ENCODE peak calls at places on chromosome 13, in eight cellular contexts. H is HCT116, V is AG09319, L is heart left ventricle, Z is GM23338, G is stomach, O is psoas muscle, C is transverse colon. K is an unnamed sample.

GRCh38 chr13:34943675-34944634 is 1.9 kb downstream of the NBEA start:
- DNase-seq in Z (no peak), H (no peak), L (no peak), O (no peak), V (no peak), C (no peak), G (no peak), K (no peak)

GRCh38 chr13:95677564-95678386 is 836 bp downstream of the DNAJC3 start:
- DNase-seq in V (no peak), L (no peak), G (no peak), O (no peak), Z (peak), H (no peak), C (peak), K (no peak)

GRCh38 chr13:107075576-107075975 is 507.6 kb upstream of the ARGLU1 start:
- DNase-seq in G (no peak), H (no peak), Z (no peak), O (no peak), V (no peak), L (no peak), C (no peak), K (no peak)

GRCh38 chr13:50845211-50845610 is 1.7 kb upstream of the DLEU7 start:
- DNase-seq in H (no peak), G (no peak), V (no peak), Z (no peak), O (no peak), C (no peak), L (no peak), K (no peak)

GRCh38 chr13:93262729-93263128 is 36.1 kb downstream of the GPC6 start:
- DNase-seq in C (no peak), O (no peak), H (no peak), Z (no peak), L (no peak), V (no peak), G (no peak), K (no peak)

GRCh38 chr13:41568990-41569387 is 111.6 kb downstream of the RGCC start:
- DNase-seq in C (no peak), O (no peak), H (no peak), V (no peak), Z (no peak), G (no peak), L (no peak), K (no peak)

GRCh38 chr13:86087241-86087640 is 288.0 kb upstream of the SLITRK6 start:
- DNase-seq in V (no peak), L (no peak), G (no peak), H (no peak), Z (no peak), O (no peak), C (no peak), K (no peak)

GRCh38 chr13:33686772-33687480 is 131.0 kb upstream of the RFC3 start:
- DNase-seq in G (no peak), L (no peak), C (no peak), Z (no peak), V (no peak), O (no peak), H (no peak), K (no peak)

GRCh38 chr13:46288570-46289259 is 77.0 kb downstream of the LRRC63 start:
- DNase-seq in H (peak), O (no peak), V (no peak), L (no peak), Z (peak), G (no peak), C (no peak), K (no peak)

GRCh38 chr13:112618501-112618900 is 30.5 kb upstream of the TUBGCP3 start:
- DNase-seq in O (no peak), C (no peak), G (no peak), Z (no peak), L (no peak), V (no peak), H (no peak), K (no peak)

DNA sequence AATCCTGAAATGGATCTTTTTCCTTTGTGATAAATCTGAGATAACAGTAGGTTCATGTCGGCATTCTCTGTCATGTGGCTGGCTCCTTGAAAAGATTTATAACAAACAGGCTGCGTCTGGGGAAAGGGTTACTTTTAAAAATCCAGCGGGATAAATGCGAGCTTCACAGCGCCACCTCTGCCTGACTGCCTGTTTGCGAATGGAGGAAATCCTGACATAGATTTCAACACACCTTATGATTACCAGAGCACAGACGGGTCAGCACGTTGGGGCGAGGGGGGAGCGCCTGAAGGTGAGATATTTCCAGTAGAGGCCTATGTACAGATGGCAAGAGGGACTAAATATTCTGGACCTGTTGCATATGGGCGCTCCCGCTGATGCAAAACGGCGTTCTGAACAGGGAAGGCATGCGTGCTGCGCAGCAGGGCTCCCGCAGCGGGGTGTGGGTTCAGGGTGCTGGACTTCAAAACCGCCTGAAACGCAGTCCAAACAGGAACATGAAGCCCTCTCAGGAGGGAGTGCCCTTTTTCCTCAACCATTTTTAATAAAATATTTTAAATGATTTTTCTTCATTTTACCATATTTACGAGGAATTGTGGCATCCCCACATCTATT is 445.3 kb upstream of the SGCG start:
- DNase-seq in H (no peak), V (no peak), G (no peak), C (no peak), Z (peak), O (no peak), L (no peak), K (no peak)
- TF ChIP-seq CTCF in H (peak), V (no peak), G (no peak), C (no peak), Z (peak), O (no peak), L (peak), K (no peak)

DNA sequence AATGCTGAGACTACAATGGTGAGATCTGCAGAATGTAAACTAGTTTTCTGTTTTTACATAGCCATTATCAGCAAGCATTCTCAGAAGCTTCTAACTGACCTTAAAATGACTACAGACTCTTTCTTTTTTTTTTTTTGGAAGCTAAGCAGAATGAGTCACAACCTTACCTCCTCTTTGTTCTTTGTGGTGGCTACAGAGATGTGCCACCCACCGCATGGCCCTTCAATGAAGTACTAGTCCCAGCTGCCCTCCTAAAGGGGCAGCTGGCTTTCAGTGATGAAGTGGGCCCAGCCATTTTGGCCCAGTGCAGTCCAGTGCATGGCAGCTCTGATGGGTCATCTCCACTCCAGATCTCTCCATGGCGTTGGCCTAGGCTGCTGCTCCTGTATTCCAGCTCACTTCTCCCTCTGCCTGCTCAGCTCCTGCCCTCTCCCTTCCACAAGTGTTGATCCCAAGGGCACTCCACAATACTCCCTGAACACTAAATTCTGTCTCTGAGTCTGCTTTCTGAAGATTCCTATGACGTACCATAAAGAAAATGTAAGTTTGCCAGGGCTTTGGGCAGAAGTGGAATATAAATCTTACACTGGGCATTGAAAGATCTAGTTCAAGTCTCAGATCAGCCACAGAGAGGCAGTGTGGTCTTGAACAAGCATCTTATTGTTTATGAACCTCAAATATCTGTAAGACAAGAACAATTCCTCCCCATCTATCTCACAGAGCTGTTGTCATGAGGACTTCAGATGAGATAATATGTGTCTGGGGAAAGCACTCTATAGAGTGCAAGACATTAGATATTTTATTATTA is 85.6 kb downstream of the RXFP2 start:
- DNase-seq in G (no peak), O (no peak), V (no peak), Z (no peak), H (no peak), L (no peak), C (no peak), K (no peak)
- TF ChIP-seq CTCF in G (no peak), O (peak), V (peak), Z (peak), H (no peak), L (peak), C (no peak), K (peak)

DNA sequence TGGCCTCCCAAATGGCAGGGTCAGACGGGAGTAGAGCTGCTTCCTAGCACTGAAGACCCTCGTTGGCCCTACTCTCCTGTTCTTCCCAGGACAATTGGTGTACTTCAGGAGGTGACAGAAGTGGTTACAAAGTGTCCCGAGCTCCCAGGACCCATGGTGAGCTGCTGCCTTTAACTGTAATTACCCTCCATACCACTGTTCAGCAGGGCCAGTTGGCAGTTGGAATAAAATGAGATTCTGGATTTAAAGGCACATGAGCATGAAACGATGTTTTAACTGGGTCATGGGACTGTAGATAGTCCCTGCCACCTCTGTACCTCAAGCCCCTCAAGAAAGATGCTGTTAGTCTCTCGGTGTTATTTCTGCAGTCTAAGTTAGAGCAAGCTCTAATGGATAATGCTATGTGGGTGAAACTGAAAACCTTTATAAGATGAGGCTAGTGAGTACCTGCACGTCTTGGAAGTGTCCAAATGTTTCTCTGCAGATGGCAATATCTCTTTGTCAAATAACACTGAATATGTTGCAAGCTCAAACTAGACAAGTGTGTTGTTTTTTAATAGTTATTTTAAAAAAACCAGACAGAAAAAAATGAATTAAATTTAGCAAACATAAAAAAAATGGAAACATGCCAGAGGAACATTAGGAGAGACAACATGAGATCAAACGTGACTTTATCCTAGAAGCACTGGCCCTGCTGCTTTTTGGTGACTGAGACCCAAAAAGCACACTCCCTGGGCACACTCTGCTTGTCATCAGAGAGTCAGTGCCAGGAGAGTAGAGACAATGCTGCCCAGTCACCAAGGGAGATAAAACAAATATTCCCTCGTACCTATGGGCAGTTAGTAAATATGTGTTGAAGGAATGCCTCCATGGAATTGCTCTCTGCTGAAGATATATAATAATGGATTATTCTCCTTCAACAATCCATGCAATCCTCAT is 266.3 kb downstream of the LMO7 start:
- DNase-seq in O (no peak), C (no peak), H (no peak), G (no peak), V (no peak), L (no peak), Z (no peak), K (no peak)
- TF ChIP-seq CTCF in O (no peak), C (no peak), H (no peak), G (no peak), V (no peak), L (no peak), Z (no peak), K (no peak)

DNA sequence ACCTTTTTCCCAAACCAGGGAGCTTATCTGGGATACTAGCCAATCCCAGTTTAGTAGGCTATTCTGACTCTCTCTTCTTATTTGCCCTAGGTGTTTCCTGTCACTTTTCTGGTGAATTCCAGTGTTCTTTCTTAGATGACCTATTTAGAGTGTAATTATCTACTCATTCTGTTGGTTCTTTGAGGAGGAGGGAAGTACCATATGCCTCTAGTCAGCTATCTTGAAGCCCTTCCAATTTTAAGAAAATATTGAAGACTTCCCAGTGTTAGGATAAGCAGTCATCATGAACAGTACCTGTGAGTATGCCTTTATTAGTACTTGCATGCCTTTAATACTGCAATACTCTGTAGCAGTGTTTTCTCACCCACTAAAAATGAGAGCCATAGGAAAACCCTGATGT is 724.3 kb upstream of the SLITRK1 start:
- DNase-seq in C (no peak), V (no peak), H (no peak), O (no peak), G (no peak), Z (no peak), L (no peak), K (no peak)
- TF ChIP-seq CTCF in C (no peak), V (no peak), H (no peak), O (no peak), G (no peak), Z (no peak), L (no peak), K (no peak)

GRCh38 chr13:114142640-114143490 is 10.4 kb upstream of the RASA3 start:
- DNase-seq in C (peak), V (no peak), Z (no peak), O (no peak), H (no peak), L (peak), G (peak), K (peak)

GRCh38 chr13:114144606-114145244 is 12.3 kb upstream of the RASA3 start:
- DNase-seq in L (peak), O (no peak), V (no peak), G (no peak), Z (no peak), C (peak), H (no peak), K (no peak)

GRCh38 chr13:114145722-114146121 is 13.3 kb upstream of the RASA3 start:
- DNase-seq in O (no peak), Z (no peak), V (no peak), C (no peak), H (no peak), G (no peak), L (peak), K (no peak)

GRCh38 chr13:114145256-114145655 is 12.8 kb upstream of the RASA3 start:
- DNase-seq in L (peak), Z (no peak), C (peak), H (no peak), O (no peak), V (no peak), G (no peak), K (no peak)

DNA sequence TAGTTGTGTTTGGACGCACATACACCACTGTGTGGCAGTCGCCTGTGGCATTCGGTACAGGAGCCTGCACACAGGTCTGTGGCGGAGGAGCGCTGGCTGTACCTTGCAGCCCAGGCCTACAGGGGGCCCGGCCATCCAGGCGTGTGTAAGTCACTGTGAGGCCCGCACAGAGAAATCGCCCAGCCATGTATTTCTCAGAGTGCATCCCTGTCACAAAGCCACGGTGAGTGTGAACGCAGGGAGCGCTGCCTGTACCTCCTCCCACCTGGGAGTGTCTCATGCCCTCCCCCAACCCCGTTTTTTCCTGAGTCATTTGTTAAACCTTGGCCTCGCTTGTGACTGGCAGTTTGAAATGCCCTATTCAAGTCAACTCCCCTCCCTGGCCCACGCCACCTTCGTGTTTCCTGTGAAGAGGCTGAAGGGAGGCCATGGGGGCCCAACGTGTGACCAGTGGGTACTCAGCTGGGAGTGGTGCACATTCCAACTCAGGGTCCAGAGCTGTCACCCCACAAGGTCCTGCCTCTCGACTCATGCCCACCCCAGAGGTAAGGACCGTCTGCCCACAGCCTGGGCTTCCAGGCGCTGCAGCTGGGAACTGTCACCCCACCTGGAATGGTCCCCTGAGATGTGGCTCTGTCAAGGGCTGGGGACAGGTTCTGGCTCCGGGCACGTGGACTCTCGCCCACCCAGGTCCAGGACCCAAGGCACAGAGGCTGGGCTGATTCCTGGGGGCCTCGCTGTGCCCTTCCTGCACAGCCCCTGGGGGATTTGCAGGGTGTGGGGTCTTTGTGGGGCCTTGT is 11.6 kb upstream of the RASA3 start:
- DNase-seq in C (peak), G (no peak), V (no peak), H (peak), O (no peak), L (peak), Z (peak), K (no peak)
- TF ChIP-seq CTCF in C (no peak), G (no peak), V (no peak), H (peak), O (no peak), L (no peak), Z (peak), K (peak)

DNA sequence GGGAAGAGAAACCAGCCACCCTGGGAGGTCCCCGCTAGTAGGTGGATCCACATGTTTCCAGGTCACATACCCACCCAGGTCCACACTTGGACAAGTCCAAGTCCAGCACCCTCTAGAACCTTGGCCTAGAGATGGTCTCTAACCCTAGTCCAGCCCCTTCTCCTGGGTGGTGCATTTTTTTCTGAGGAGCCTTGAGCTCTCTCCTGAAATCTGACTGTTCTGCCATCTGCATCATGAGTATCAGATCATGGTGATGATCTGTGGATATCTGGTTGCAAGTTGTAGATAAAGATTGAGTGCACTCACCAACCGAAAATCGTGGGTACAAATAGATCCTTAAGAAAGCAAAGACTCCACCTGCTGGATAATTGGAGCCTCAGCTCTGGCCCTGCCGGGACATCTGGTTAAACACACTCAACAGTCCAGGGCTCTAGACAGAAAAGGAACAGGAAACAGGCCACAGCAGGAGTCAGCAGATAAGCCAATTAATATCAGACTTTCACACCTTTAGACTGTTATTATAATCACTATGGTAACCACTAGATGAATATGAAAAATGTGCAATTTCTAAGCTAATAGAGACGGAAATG is 41.1 kb downstream of the GPR12 start:
- DNase-seq in L (no peak), C (no peak), Z (peak), V (no peak), O (no peak), G (no peak), H (no peak), K (no peak)
- TF ChIP-seq CTCF in L (no peak), C (no peak), Z (peak), V (no peak), O (no peak), G (no peak), H (peak), K (no peak)

DNA sequence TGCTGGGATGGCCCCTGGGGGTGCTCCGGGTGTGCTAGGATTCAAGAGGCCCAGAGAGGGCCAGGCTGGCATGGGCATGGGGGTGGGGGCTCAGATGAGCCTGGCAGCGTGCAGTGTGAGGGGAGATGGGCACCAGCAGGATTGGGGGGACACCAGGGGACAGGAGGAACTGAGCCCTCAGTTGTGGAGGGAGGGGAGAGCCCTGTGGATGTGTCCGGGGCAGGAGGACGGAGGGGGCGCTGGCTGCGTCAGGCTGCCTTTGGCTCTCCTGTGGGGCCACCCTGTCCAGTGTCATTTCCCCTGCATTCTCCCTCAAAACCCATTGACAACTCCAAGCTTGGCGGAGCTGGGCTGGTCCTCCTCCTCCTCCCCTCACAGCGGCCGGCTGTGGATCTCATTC is 31.3 kb upstream of the ANKRD10 start:
- DNase-seq in L (no peak), O (no peak), G (no peak), Z (no peak), H (no peak), C (no peak), V (no peak), K (no peak)
- TF ChIP-seq CTCF in L (no peak), O (no peak), G (no peak), Z (no peak), H (no peak), C (no peak), V (no peak), K (no peak)

DNA sequence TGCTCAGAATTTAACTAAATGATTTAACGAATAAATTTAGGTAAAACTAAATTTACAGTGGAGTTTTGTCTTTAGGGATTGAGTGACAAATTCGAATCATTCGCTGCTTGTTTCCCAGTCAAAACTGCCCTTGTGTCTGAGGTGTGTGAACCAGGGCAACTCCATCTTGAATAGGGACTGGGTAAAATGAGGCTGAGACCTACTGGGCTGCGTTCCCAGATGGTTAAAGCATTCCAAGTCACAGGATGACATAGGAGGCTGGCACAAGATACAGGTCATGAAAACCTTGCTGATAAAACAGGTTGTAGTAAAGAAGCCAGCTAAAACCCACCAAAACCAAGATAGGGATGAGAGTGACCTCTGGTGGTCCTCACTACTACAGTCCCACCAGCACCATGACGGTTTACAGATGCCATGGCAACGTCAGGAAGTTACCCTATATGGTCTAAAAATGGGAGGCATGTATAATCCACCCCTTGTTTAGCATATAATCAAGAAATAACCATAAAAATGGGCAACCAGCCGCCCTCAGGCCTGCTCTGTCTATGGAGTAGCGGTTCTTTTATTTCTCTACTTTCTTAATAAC is 10.2 kb upstream of the ANKRD10 start:
- DNase-seq in O (no peak), G (no peak), H (no peak), C (no peak), V (no peak), Z (peak), L (no peak), K (no peak)
- TF ChIP-seq CTCF in O (peak), G (no peak), H (peak), C (no peak), V (no peak), Z (peak), L (no peak), K (no peak)

K was measured in natural killer cell.